ENCODE peak calls at places on chromosomes 3 and 15, in six cellular contexts. M is GM12891, B is H1, S is HepG2, T is K562, W is GM12878. N is an unnamed sample.

GRCh38 chr15:72117448-72117697 is 577 bp downstream of the MYO9A start:
- DNase-seq in M (peak), B (peak), S (peak), T (peak), W (no peak), N (peak)

GRCh38 chr15:60469893-60470641 is 8.9 kb downstream of the ICE2 start:
- DNase-seq in M (no peak), B (no peak), S (peak), T (no peak), W (no peak), N (no peak)

GRCh38 chr15:66588537-66588936 is 22.7 kb upstream of the LCTL start:
- DNase-seq in M (no peak), B (no peak), S (no peak), T (peak), W (no peak), N (no peak)

GRCh38 chr3:129556890-129557736 is 14.1 kb downstream of the H1-8 start:
- DNase-seq in M (no peak), B (no peak), S (no peak), T (no peak), W (no peak), N (no peak)

GRCh38 chr3:40756500-40756899 is 231.7 kb downstream of the ZNF621 start:
- DNase-seq in M (no peak), B (no peak), S (no peak), T (no peak), W (no peak), N (no peak)

GRCh38 chr3:66439666-66440344 is 61.0 kb downstream of the LRIG1 start:
- DNase-seq in M (no peak), B (no peak), S (no peak), T (no peak), W (no peak), N (no peak)

GRCh38 chr3:149473314-149473990 is 1.0 kb upstream of the TM4SF4 start:
- DNase-seq in M (no peak), B (no peak), S (no peak), T (no peak), W (no peak), N (no peak)

GRCh38 chr15:37891754-37892368 is 42.6 kb upstream of the TMCO5A start:
- DNase-seq in M (no peak), B (no peak), S (peak), T (peak), W (no peak), N (peak)

GRCh38 chr15:33649217-33649933 is 318.9 kb upstream of the CHRM5 start:
- DNase-seq in M (no peak), B (no peak), S (no peak), T (no peak), W (no peak), N (no peak)

GRCh38 chr3:46334911-46335478 is 18.9 kb upstream of the CCR2 start:
- DNase-seq in M (no peak), B (no peak), S (no peak), T (no peak), W (no peak), N (no peak)

GRCh38 chr3:171556574-171557145 is 96.5 kb upstream of the TNIK start:
- DNase-seq in M (no peak), B (no peak), S (no peak), T (no peak), W (no peak), N (no peak)

GRCh38 chr3:106624154-106624553 is 753.1 kb upstream of the CCDC54 start:
- DNase-seq in M (no peak), B (no peak), S (no peak), T (no peak), W (no peak), N (no peak)

GRCh38 chr3:123423806-123424205 is 25.1 kb downstream of the ADCY5 start:
- DNase-seq in M (no peak), B (no peak), S (no peak), T (no peak), W (no peak), N (no peak)

GRCh38 chr3:11470031-11470853 is 173.5 kb downstream of the VGLL4 start:
- DNase-seq in M (no peak), B (no peak), S (no peak), T (no peak), W (no peak), N (no peak)

GRCh38 chr15:39125904-39126303 is 455.0 kb upstream of the THBS1 start:
- DNase-seq in M (peak), B (no peak), S (peak), T (peak), W (no peak), N (peak)

GRCh38 chr3:64138046-64138445 is 87.2 kb downstream of the PRICKLE2 start:
- DNase-seq in M (no peak), B (no peak), S (peak), T (no peak), W (no peak), N (no peak)

GRCh38 chr3:128242818-128243601 is 89.7 kb downstream of the EEFSEC start:
- DNase-seq in M (no peak), B (no peak), S (no peak), T (no peak), W (no peak), N (no peak)

GRCh38 chr3:66762888-66763287 is 235.2 kb upstream of the KBTBD8 start:
- DNase-seq in M (no peak), B (no peak), S (no peak), T (no peak), W (no peak), N (no peak)

GRCh38 chr3:15563190-15563589 is 38.2 kb downstream of the HACL1 start:
- DNase-seq in M (no peak), B (no peak), S (no peak), T (no peak), W (no peak), N (no peak)

GRCh38 chr3:36521007-36521379 is 140.7 kb downstream of the STAC start:
- DNase-seq in M (no peak), B (no peak), S (no peak), T (no peak), W (no peak), N (no peak)

GRCh38 chr3:36525115-36525711 is 144.9 kb downstream of the STAC start:
- DNase-seq in M (no peak), B (no peak), S (no peak), T (no peak), W (no peak), N (no peak)

GRCh38 chr3:36524560-36524959 is 144.3 kb downstream of the STAC start:
- DNase-seq in M (no peak), B (no peak), S (no peak), T (no peak), W (no peak), N (no peak)

GRCh38 chr3:36520241-36521006 is 140.1 kb downstream of the STAC start:
- DNase-seq in M (no peak), B (no peak), S (no peak), T (no peak), W (no peak), N (no peak)
- TF ChIP-seq POLR2A in M (no peak), B (no peak), S (no peak), T (no peak), W (no peak), N (no peak)

GRCh38 chr3:152398495-152398894 is 129.8 kb downstream of the MBNL1 start:
- DNase-seq in M (no peak), B (no peak), S (no peak), T (no peak), W (no peak), N (no peak)
- TF ChIP-seq TAF1 in M (no peak), B (no peak), S (no peak), T (no peak), W (no peak), N (no peak)

GRCh38 chr3:48609088-48610005 is at the start of gene UQCRC1:
- DNase-seq in M (peak), B (peak), S (peak), T (peak), W (peak), N (peak)
- TF ChIP-seq POLR2A in M (peak), B (peak), S (peak), T (peak), W (peak), N (peak)

GRCh38 chr3:126946387-126946786 is 36.5 kb upstream of the PLXNA1 start:
- DNase-seq in M (no peak), B (no peak), S (no peak), T (no peak), W (no peak), N (no peak)

GRCh38 chr3:126951561-126951960 is 31.4 kb upstream of the PLXNA1 start:
- DNase-seq in M (no peak), B (no peak), S (no peak), T (no peak), W (no peak), N (no peak)

GRCh38 chr3:126947429-126947828 is 35.5 kb upstream of the PLXNA1 start:
- DNase-seq in M (no peak), B (no peak), S (no peak), T (no peak), W (no peak), N (no peak)

GRCh38 chr3:126945891-126946290 is 37.0 kb upstream of the PLXNA1 start:
- DNase-seq in M (no peak), B (no peak), S (no peak), T (no peak), W (no peak), N (no peak)

GRCh38 chr3:126948980-126949535 is 33.9 kb upstream of the PLXNA1 start:
- DNase-seq in M (no peak), B (no peak), S (no peak), T (no peak), W (no peak), N (no peak)
- TF ChIP-seq TAF1 in M (no peak), B (no peak), S (no peak), T (no peak), W (no peak), N (no peak)

DNA sequence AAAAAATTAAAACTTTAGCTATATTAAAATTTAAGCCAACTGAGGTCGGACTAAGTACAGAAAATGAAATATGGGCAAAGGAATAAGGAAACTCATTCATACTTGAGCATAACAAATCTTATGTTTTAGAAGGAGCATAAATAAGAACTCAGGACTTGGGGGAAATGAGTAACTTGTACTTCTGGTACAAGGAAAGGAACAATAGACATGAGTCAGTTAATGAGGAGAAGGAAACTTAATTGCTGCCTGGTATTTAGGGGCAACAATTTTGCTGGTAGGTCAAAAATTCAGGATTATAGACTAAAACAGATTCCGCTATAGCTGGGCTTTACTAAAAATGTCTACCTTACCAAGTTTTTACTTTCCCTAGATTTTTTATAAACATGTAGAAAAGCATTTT is 113.1 kb downstream of the MYO5A start:
- DNase-seq in M (no peak), B (no peak), S (no peak), T (no peak), W (no peak), N (no peak)
- TF ChIP-seq POLR2A in M (no peak), B (no peak), S (no peak), T (no peak), W (no peak), N (no peak)

GRCh38 chr15:48458876-48459275 is 127.6 kb downstream of the DUT start:
- DNase-seq in M (no peak), B (no peak), S (no peak), T (no peak), W (no peak), N (no peak)
- TF ChIP-seq TAF1 in M (no peak), B (no peak), S (no peak), T (no peak), W (no peak), N (no peak)

GRCh38 chr3:10248184-10248983 is at the start of gene TATDN2:
- DNase-seq in M (peak), B (peak), S (peak), T (peak), W (peak), N (peak)
- TF ChIP-seq POLR2A in M (peak), B (peak), S (peak), T (peak), W (peak), N (peak)

GRCh38 chr15:94004697-94005096 is 226.7 kb upstream of the MCTP2 start:
- DNase-seq in M (no peak), B (no peak), S (no peak), T (no peak), W (no peak), N (no peak)

GRCh38 chr15:94000603-94001002 is 230.8 kb upstream of the MCTP2 start:
- DNase-seq in M (no peak), B (no peak), S (no peak), T (no peak), W (no peak), N (no peak)

GRCh38 chr15:93997071-93997658 is 234.2 kb upstream of the MCTP2 start:
- DNase-seq in M (no peak), B (no peak), S (peak), T (peak), W (no peak), N (no peak)

GRCh38 chr15:94002026-94002425 is 229.3 kb upstream of the MCTP2 start:
- DNase-seq in M (no peak), B (no peak), S (no peak), T (no peak), W (no peak), N (no peak)

DNA sequence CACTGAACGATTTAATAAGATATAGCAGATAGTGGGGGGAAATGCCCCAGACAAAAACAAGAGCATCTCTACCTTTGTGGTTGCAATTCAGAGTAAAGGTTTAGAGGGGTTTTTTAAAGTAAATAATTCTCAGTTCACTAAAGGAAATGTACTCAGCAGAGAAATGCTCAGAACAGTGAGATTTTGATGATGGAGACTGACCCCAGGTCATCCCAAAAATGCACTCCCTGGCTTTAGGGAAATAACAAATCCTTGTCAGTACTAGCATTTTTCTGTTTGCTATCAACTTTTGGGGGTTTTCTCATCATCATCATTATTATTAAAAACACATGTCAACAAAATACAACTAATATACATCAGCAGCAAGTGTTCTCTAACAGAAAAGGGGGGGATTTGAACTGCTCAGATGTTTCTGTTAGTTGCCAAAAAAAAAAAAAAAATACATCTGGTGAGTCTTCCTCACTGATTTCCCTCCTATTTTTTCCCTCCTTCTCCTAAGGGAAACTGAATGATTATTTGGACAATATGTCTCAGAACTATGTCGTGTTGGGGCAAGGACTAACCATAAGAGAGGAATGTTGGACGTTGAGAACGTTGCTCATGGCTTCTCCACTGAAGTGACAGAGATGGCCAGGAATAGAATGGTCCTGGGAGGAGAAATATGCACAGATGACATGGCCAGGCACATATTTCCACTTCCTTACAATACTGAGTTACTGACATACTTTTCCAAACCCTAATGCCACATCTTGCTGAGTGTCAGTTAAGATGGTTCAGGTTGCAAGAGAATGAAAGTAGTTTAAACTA is 230.0 kb upstream of the MCTP2 start:
- DNase-seq in M (no peak), B (no peak), S (no peak), T (no peak), W (no peak), N (no peak)
- TF ChIP-seq TAF1 in M (no peak), B (no peak), S (no peak), T (no peak), W (no peak), N (no peak)

N was measured in GM12892.